ENCODE peak calls at places on chromosomes 16 and 17, in four cellular contexts. R is type B pancreatic cell; D is activated CD8-positive, alpha-beta T cell treated with anti-CD3 and anti-CD28 coated beads for 36 hours; I is foreskin fibroblast. G is an unnamed sample.

GRCh38 chr16:25126820-25127232 is 15.3 kb downstream of the LCMT1 start:
- DNase-seq in I (peak; percentile 72), R (no peak), D (peak; percentile 66), G (no peak)

GRCh38 chr16:83936581-83937165 is 16.4 kb upstream of the OSGIN1 start:
- DNase-seq in D (no peak), R (no peak), I (no peak), G (no peak)

GRCh38 chr16:17313085-17313611 is 157.6 kb downstream of the XYLT1 start:
- DNase-seq in I (no peak), R (no peak), D (no peak), G (no peak)

GRCh38 chr17:40646791-40647548 is 648 bp downstream of the SMARCE1 start:
- DNase-seq in R (no peak), D (peak; percentile 68), I (no peak), G (peak; percentile 50)

GRCh38 chr17:78131172-78132085 is 858 bp downstream of the TMC8 start:
- DNase-seq in D (peak; percentile 79), R (no peak), I (no peak), G (peak; percentile 64)

GRCh38 chr16:29702307-29702706 is 23.3 kb downstream of the QPRT start:
- DNase-seq in D (peak; percentile 39), I (no peak), R (no peak), G (peak; percentile 46)

GRCh38 chr16:3580271-3580670 is 3.1 kb upstream of the NLRC3 start:
- DNase-seq in D (no peak), I (peak; percentile 18), R (no peak), G (no peak)

GRCh38 chr16:25823891-25824290 is 132.1 kb downstream of the HS3ST4 start:
- DNase-seq in D (no peak), I (no peak), R (no peak), G (no peak)

GRCh38 chr16:89596957-89597644 is 16.3 kb upstream of the DPEP1 start:
- DNase-seq in I (no peak), D (no peak), R (no peak), G (no peak)

GRCh38 chr16:22307838-22308237 is 10.6 kb downstream of the POLR3E start:
- DNase-seq in I (no peak), D (no peak), R (no peak), G (no peak)
- TF ChIP-seq CTCF in I (no peak), D (no peak), R (no peak), G (no peak)

DNA sequence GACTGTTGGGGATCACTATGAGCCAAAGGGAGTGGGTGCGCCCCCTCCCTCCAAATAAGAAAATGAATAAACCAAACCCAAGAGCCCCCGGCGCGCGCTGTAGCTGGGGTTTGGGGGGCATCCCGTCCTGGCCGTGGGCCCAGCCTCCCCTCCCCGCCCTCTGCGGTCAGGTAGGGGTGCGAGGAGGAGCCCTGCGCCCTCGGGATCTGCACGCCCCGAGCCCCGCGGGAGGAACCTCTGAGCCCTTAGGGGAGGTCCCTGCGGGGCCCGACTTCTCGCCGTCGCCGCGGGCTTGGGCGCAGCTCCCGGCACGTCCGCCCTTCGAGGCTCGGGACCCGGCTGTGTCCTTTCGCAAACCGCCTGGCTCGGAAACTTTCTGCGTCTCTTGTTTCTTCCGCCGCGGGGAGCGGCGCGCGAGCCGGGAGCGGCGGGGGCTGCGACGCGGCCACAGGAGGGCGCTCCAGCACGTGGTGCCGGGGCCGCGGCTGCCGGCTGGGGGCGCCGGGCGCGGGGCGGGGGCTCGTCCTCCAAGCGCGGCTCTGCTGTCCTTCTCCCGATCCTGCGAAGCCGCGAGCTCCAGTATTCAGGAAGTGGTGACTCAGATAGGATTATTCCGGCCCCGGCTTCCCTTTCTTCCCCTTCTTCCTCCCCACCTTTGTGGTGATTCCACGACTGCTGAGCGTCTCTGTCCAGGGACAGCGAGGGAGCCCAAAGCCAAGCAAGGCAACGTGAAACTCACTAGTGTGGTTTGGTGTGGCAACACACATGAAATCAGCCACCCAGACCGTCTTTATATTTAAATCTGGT is 1.6 kb downstream of the PITPNC1 start:
- DNase-seq in D (peak; percentile 89), R (peak; percentile 84), I (peak; percentile 82), G (peak; percentile 87)
- TF ChIP-seq CTCF in D (peak; percentile 69), R (peak; percentile 82), I (peak; percentile 35), G (peak; percentile 98)

DNA sequence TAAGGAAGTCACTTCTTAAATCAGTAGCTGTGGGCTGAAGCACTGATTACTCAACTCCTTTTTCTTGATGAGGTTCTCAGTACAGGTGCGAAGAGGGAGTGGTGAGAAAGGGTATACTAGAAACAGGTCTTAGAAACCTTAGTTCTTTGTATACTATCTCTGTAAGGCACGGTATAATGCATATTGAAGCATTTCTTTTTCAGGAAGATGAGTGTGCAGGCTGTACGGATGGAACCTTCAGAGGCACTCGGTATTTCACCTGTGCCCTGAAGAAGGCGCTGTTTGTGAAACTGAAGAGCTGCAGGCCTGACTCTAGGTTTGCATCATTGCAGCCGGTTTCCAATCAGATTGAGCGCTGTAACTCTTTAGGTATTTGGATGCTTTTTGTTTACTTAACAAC is 39.2 kb downstream of the CYLD start:
- DNase-seq in D (peak; percentile 24), R (no peak), I (no peak), G (no peak)
- TF ChIP-seq CTCF in D (peak; percentile 30), R (peak; percentile 38), I (no peak), G (no peak)

GRCh38 chr16:1093284-1094123 is 2.5 kb downstream of the C1QTNF8 start:
- DNase-seq in D (peak; percentile 61), I (no peak), R (no peak), G (no peak)
- TF ChIP-seq CTCF in D (no peak), I (no peak), R (no peak), G (no peak)

GRCh38 chr17:75730065-75730464 is 8.8 kb downstream of the ITGB4 start:
- DNase-seq in D (no peak), R (no peak), I (no peak), G (no peak)
- TF ChIP-seq CTCF in D (no peak), R (no peak), I (no peak), G (no peak)

GRCh38 chr16:11461595-11461990 is 116.3 kb downstream of the RMI2 start:
- DNase-seq in D (no peak), I (no peak), R (no peak), G (no peak)

GRCh38 chr16:11462036-11462435 is 116.8 kb downstream of the RMI2 start:
- DNase-seq in D (no peak), R (no peak), I (no peak), G (no peak)

GRCh38 chr16:11464241-11464640 is 119.0 kb downstream of the RMI2 start:
- DNase-seq in R (no peak), D (no peak), I (no peak), G (no peak)

GRCh38 chr16:11460820-11461594 is 115.7 kb downstream of the RMI2 start:
- DNase-seq in R (no peak), D (no peak), I (no peak), G (no peak)

GRCh38 chr16:11462861-11463260 is 117.6 kb downstream of the RMI2 start:
- DNase-seq in I (no peak), R (no peak), D (no peak), G (no peak)
- TF ChIP-seq CTCF in I (no peak), R (no peak), D (no peak), G (no peak)

GRCh38 chr17:46896991-46897390 is 26.0 kb upstream of the GOSR2 start:
- DNase-seq in D (no peak), R (no peak), I (no peak), G (no peak)

GRCh38 chr17:46894024-46894423 is 28.9 kb upstream of the GOSR2 start:
- DNase-seq in I (no peak), D (no peak), R (no peak), G (no peak)

GRCh38 chr17:46895171-46895570 is 27.8 kb upstream of the GOSR2 start:
- DNase-seq in I (no peak), R (no peak), D (no peak), G (no peak)

GRCh38 chr17:46892192-46892703 is 30.7 kb upstream of the GOSR2 start:
- DNase-seq in D (no peak), I (no peak), R (no peak), G (no peak)

DNA sequence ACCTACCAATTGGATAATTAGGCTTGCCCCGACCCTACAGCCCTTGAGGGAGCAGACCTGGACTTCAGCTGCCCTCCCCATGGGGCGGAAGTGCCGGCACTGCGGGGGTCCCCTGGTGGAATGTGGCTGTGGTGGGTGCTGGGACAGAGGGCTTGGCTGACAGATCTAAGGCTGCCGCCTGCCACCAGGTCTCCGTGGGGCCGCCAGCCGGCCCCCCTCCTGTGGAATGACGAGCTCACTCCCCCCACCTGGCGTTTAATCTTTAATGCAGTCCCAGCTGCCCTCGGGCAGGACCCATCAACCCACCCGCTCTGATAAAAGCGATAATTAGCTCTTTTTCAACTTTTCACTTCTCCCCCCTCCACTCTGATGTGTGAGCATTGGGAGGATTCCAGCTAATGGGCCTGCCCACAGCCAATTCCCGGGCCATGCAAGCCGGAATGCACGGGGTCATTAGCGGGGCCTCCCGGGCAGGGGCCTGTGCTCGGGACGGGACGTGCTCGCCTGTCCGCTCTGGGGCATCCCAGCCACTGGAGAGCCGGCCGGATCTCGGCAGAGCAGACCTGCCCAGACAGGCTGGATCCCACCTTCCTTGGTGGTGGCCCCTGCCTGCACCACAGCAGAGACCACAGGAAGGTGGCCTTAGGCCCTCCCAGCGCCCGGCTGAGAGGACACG is 28.3 kb upstream of the GOSR2 start:
- DNase-seq in R (no peak), D (no peak), I (no peak), G (no peak)
- TF ChIP-seq CTCF in R (no peak), D (no peak), I (no peak), G (no peak)

GRCh38 chr16:30901201-30902069 is 5.0 kb downstream of the CTF1 start:
- DNase-seq in R (no peak), I (no peak), D (peak; percentile 27), G (peak; percentile 17)

GRCh38 chr16:30900588-30900987 is 4.2 kb downstream of the CTF1 start:
- DNase-seq in R (no peak), D (no peak), I (no peak), G (no peak)

GRCh38 chr16:30903596-30903995 is 7.2 kb downstream of the CTF1 start:
- DNase-seq in I (peak; percentile 41), D (peak; percentile 27), R (no peak), G (peak; percentile 49)

GRCh38 chr16:30903002-30903401 is 6.6 kb downstream of the CTF1 start:
- DNase-seq in R (no peak), D (peak; percentile 48), I (no peak), G (peak; percentile 38)

GRCh38 chr16:30902070-30902972 is 5.9 kb downstream of the CTF1 start:
- DNase-seq in D (peak; percentile 62), R (peak; percentile 80), I (peak; percentile 71), G (peak; percentile 90)
- TF ChIP-seq CTCF in D (peak; percentile 17), R (peak; percentile 35), I (no peak), G (peak; percentile 77)

GRCh38 chr17:16352838-16353701 is at the start of gene CENPV:
- DNase-seq in R (peak; percentile 79), I (peak; percentile 35), D (peak; percentile 66), G (peak; percentile 88)
- TF ChIP-seq CTCF in R (peak; percentile 24), I (no peak), D (no peak), G (peak; percentile 55)

DNA sequence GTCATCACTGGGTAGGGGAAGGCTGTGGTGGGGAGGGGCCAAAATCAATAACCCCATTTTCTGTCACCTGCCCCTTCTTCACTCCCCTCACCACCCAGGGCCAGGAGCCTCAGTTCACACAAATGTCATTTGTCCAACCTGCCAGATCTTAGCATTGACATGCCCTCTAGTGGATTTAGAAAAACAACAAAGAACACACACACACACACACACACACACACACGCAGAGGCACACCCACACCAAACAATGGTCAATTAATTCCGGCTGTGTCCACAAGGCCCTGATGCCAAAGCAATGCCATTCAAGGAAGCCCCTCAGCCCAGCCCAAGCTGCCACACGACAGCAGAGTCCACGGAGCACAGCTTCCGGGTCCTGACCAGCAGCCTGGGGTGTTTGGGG is 68.4 kb downstream of the NOG start:
- DNase-seq in I (no peak), R (no peak), D (no peak), G (no peak)
- TF ChIP-seq CTCF in I (no peak), R (no peak), D (no peak), G (no peak)

G was measured in GM13977.